ENCODE peak calls at places on chromosomes 2 and 18, in four cellular contexts. G is ovary; N is HAP-1; P is naive thymus-derived CD4-positive, alpha-beta T cell. Z is an unnamed sample.

GRCh38 chr2:55500025-55500424 is 19.5 kb upstream of the CFAP36 start:
- DNase-seq in G (no peak), N (no peak), P (no peak), Z (peak; percentile 71)

GRCh38 chr18:36412778-36413177 is 115.3 kb downstream of the FHOD3 start:
- DNase-seq in G (no peak), N (no peak), P (no peak), Z (peak; percentile 46)

GRCh38 chr18:22132258-22132657 is 37.1 kb upstream of the GATA6 start:
- DNase-seq in G (no peak), N (no peak), P (no peak), Z (no peak)

GRCh38 chr2:25337276-25337675 is 4.4 kb downstream of the DNMT3A start:
- DNase-seq in G (no peak), N (no peak), P (no peak), Z (no peak)

GRCh38 chr18:63890950-63891304 is 3.4 kb downstream of the SERPINB2 start:
- DNase-seq in G (no peak), N (no peak), P (no peak), Z (peak; percentile 42)

GRCh38 chr2:105395691-105396090 is 3.2 kb downstream of the FHL2 start:
- DNase-seq in G (no peak), N (no peak), P (no peak), Z (no peak)

GRCh38 chr18:74896390-74896991 is 298.8 kb downstream of the ZNF407 start:
- DNase-seq in G (no peak), N (no peak), P (peak; percentile 34), Z (peak; percentile 67)

GRCh38 chr18:55988537-55988936 is 400.5 kb upstream of the TCF4 start:
- DNase-seq in G (no peak), N (no peak), P (no peak), Z (peak; percentile 22)

GRCh38 chr18:79570266-79571201 is 109.1 kb upstream of the CTDP1 start:
- DNase-seq in G (no peak), N (no peak), P (no peak), Z (peak; percentile 78)

GRCh38 chr2:17083902-17084301 is 418.3 kb upstream of the CYRIA start:
- DNase-seq in G (no peak), N (no peak), P (no peak), Z (peak; percentile 5)

GRCh38 chr18:10685484-10685883 is 159.7 kb downstream of the NAPG start:
- DNase-seq in G (no peak), N (no peak), P (no peak), Z (no peak)

GRCh38 chr2:237478969-237479368 is 8.1 kb upstream of the MLPH start:
- DNase-seq in G (no peak), N (no peak), P (no peak), Z (no peak)

GRCh38 chr2:8800218-8800617 is 37.2 kb downstream of the KIDINS220 start:
- DNase-seq in G (no peak), N (no peak), P (no peak), Z (no peak)

GRCh38 chr2:29063646-29064372 is 10.5 kb downstream of the PCARE start:
- DNase-seq in G (no peak), N (peak; percentile 76), P (no peak), Z (peak; percentile 27)

GRCh38 chr2:240922234-240922981 is 16.3 kb downstream of the CROCC2 start:
- DNase-seq in G (peak; percentile 8), N (no peak), P (no peak), Z (no peak)

GRCh38 chr2:45000341-45000901 is 8.8 kb downstream of the SIX2 start:
- DNase-seq in G (no peak), N (no peak), P (no peak), Z (no peak)

GRCh38 chr2:212726403-212726802 is 187.8 kb upstream of the ERBB4 start:
- DNase-seq in G (no peak), N (no peak), P (no peak), Z (peak; percentile 60)

GRCh38 chr2:148132400-148132799 is 111.5 kb downstream of the MBD5 start:
- DNase-seq in G (no peak), N (no peak), P (no peak), Z (peak; percentile 76)

GRCh38 chr2:23477392-23477791 is 92.4 kb downstream of the KLHL29 start:
- DNase-seq in G (no peak), N (no peak), P (no peak), Z (no peak)

GRCh38 chr18:23377669-23378469 is 75.2 kb upstream of the RIOK3 start:
- DNase-seq in G (no peak), N (no peak), P (no peak), Z (peak; percentile 91)

GRCh38 chr2:112692914-112693313 is 27.9 kb upstream of the NT5DC4 start:
- DNase-seq in G (no peak), N (no peak), P (no peak), Z (peak; percentile 77)

GRCh38 chr2:102361632-102362241 is 6.1 kb downstream of the IL18R1 start:
- DNase-seq in G (no peak), N (no peak), P (no peak), Z (no peak)

GRCh38 chr18:55384551-55385275 is 203.3 kb downstream of the TCF4 start:
- DNase-seq in G (no peak), N (peak; percentile 50), P (no peak), Z (peak; percentile 39)

GRCh38 chr2:75505012-75505411 is 55.7 kb downstream of the EVA1A start:
- DNase-seq in G (no peak), N (no peak), P (no peak), Z (no peak)

GRCh38 chr2:85409719-85410583 is at the start of gene CAPG:
- DNase-seq in G (no peak), N (no peak), P (no peak), Z (peak; percentile 61)

GRCh38 chr2:3727397-3728045 is 24.1 kb downstream of the DCDC2C start:
- DNase-seq in G (no peak), N (no peak), P (no peak), Z (no peak)

GRCh38 chr2:3729055-3729448 is 25.7 kb downstream of the DCDC2C start:
- DNase-seq in G (no peak), N (no peak), P (no peak), Z (no peak)

GRCh38 chr2:3726511-3726910 is 23.1 kb downstream of the DCDC2C start:
- DNase-seq in G (no peak), N (no peak), P (no peak), Z (no peak)

GRCh38 chr2:3729786-3730185 is 26.4 kb downstream of the DCDC2C start:
- DNase-seq in G (no peak), N (no peak), P (no peak), Z (no peak)

DNA sequence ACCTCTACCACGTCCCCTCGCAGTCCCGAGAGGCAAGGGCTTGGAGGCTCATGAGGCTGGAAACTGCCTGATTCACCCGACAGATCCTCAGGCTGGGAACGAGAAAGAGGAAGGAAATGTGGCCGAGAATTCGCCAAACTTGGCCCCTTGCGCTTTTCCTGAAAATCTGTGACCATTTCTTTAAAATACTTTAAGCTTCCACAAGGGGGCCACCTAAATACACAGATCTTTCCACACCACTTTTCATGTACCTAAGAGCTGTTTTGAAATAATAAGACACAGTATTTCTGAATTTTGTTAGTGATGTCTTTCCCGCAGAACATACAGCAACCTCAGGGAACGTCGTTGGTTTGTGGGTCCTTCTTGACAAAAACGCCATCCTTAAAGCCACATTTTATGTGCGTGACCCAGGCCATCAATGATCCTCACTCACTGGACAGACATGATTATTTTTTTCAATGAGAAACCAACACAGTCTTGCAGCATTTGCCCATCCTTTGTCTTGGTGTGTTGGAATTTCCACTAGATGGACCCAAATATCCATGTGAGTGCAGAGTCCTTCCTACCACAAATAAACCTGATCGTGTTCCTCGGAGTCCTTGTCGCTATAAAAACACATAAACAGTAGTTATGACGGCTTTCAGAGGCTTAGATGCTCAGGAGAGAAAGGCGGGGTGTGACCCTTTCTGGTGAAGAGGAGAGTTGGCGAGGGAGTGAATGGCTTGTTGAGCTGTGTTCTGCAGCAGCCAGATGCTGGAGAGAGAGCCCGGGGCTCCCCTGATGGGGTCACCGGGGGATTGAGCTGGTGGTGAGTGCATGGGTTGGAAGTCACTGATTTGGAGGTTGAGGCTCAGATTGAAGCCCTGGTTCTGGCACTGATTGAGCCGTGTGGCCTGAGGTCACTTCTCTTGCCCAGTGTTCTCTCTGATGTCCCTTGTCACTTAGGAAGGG is 25.0 kb downstream of the DCDC2C start:
- DNase-seq in G (peak; percentile 17), N (peak; percentile 32), P (peak; percentile 10), Z (peak; percentile 26)
- H3K27me3 ChIP-seq in G (no peaks in the 10 kb centered on the region), N (no peaks in the 10 kb centered on the region), P (no peaks in the 10 kb centered on the region), Z (no peaks in the 10 kb centered on the region)

GRCh38 chr2:66580343-66580954 is 145.5 kb downstream of the MEIS1 start:
- DNase-seq in G (no peak), N (no peak), P (no peak), Z (no peak)

GRCh38 chr2:66577331-66578041 is 142.6 kb downstream of the MEIS1 start:
- DNase-seq in G (peak; percentile 61), N (no peak), P (no peak), Z (no peak)

GRCh38 chr2:66581461-66582363 is 146.8 kb downstream of the MEIS1 start:
- DNase-seq in G (peak; percentile 62), N (no peak), P (no peak), Z (no peak)

GRCh38 chr2:66578853-66579158 is 143.9 kb downstream of the MEIS1 start:
- DNase-seq in G (no peak), N (no peak), P (no peak), Z (no peak)

DNA sequence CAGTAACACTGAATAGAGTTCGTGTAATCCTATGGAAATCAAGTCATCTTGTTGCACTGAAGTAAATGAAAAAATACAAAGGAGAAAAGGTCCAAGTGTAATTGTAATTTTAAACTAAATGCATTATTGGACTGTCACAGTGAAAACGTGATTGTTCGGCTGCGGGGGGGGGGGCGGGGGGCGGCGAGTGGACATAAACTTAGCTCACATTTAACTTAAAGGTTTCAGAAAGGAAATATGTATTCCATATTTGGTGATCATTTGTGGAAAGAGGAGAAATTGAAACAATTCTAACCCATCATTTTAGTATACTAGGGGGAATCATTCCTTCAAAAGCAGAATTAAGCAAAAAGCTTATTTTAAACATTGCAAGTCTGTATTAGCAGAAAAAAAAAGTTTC is 144.6 kb downstream of the MEIS1 start:
- DNase-seq in G (no peak), N (no peak), P (no peak), Z (no peak)
- H3K27me3 ChIP-seq in G (no peaks in the 10 kb centered on the region), N (peaks cover 72% of the 10 kb centered on the region), P (no peaks in the 10 kb centered on the region), Z (peaks cover 29% of the 10 kb centered on the region)

GRCh38 chr2:66574701-66575624 is 140.0 kb downstream of the MEIS1 start:
- DNase-seq in G (peak; percentile 83), N (peak; percentile 74), P (no peak), Z (peak; percentile 55)

GRCh38 chr2:66575625-66576371 is 140.9 kb downstream of the MEIS1 start:
- DNase-seq in G (peak; percentile 71), N (no peak), P (no peak), Z (no peak)

GRCh38 chr2:66576381-66577330 is 141.7 kb downstream of the MEIS1 start:
- DNase-seq in G (peak; percentile 56), N (no peak), P (no peak), Z (no peak)

GRCh38 chr2:66582364-66582974 is 147.5 kb downstream of the MEIS1 start:
- DNase-seq in G (no peak), N (no peak), P (no peak), Z (no peak)

GRCh38 chr2:66578067-66578852 is 143.3 kb downstream of the MEIS1 start:
- DNase-seq in G (peak; percentile 56), N (no peak), P (no peak), Z (no peak)
- H3K27me3 ChIP-seq in G (no peaks in the 10 kb centered on the region), N (peaks cover 60% of the 10 kb centered on the region), P (no peaks in the 10 kb centered on the region), Z (peaks cover 29% of the 10 kb centered on the region)

GRCh38 chr2:73343992-73344391 is 41.6 kb upstream of the ALMS1 start:
- DNase-seq in G (no peak), N (no peak), P (no peak), Z (no peak)

GRCh38 chr2:73334620-73335019 is 41.3 kb upstream of the EGR4 start:
- DNase-seq in G (no peak), N (no peak), P (no peak), Z (no peak)

GRCh38 chr2:73341039-73341438 is 44.6 kb upstream of the ALMS1 start:
- DNase-seq in G (no peak), N (no peak), P (no peak), Z (no peak)

GRCh38 chr2:73337828-73338227 is 44.5 kb upstream of the EGR4 start:
- DNase-seq in G (no peak), N (no peak), P (no peak), Z (no peak)

GRCh38 chr2:73339171-73339678 is 45.9 kb upstream of the EGR4 start:
- DNase-seq in G (no peak), N (no peak), P (no peak), Z (no peak)
- H3K27me3 ChIP-seq in G (no peaks in the 10 kb centered on the region), N (peaks cover 10% of the 10 kb centered on the region), P (no peaks in the 10 kb centered on the region), Z (no peaks in the 10 kb centered on the region)

Z was measured in bronchial epithelial cell.